ENCODE peak calls at places on chromosomes 3 and 15, in four cellular contexts. One of them, this sample, is unnamed.

GRCh38 chr15:34514251-34514760 is 69.1 kb downstream of the GOLGA8B start:
- DNase-seq in heart left ventricle: peak; percentile 45
- DNase-seq in uterus: peak; percentile 47
- DNase-seq in esophagus squamous epithelium: no peak
- DNase-seq in this sample: peak; percentile 32

GRCh38 chr3:53495518-53496501 is 1.4 kb downstream of the CACNA1D start:
- DNase-seq in uterus: no peak
- DNase-seq in esophagus squamous epithelium: no peak
- DNase-seq in heart left ventricle: no peak
- DNase-seq in this sample: no peak

GRCh38 chr15:57479005-57479404 is 102.7 kb downstream of the CGNL1 start:
- DNase-seq in heart left ventricle: no peak
- DNase-seq in uterus: no peak
- DNase-seq in esophagus squamous epithelium: no peak
- DNase-seq in this sample: no peak

GRCh38 chr3:64316971-64317370 is 91.7 kb upstream of the PRICKLE2 start:
- DNase-seq in esophagus squamous epithelium: no peak
- DNase-seq in uterus: no peak
- DNase-seq in heart left ventricle: no peak
- DNase-seq in this sample: no peak

GRCh38 chr3:149080699-149081091 is 5.6 kb downstream of the HLTF start:
- DNase-seq in heart left ventricle: no peak
- DNase-seq in esophagus squamous epithelium: no peak
- DNase-seq in uterus: no peak
- DNase-seq in this sample: no peak

GRCh38 chr3:124063168-124063909 is 71.4 kb upstream of the ROPN1 start:
- DNase-seq in heart left ventricle: no peak
- DNase-seq in esophagus squamous epithelium: no peak
- DNase-seq in uterus: no peak
- DNase-seq in this sample: no peak

GRCh38 chr3:129070086-129070875 is 9.7 kb downstream of the GP9 start:
- DNase-seq in uterus: no peak
- DNase-seq in esophagus squamous epithelium: no peak
- DNase-seq in heart left ventricle: no peak
- DNase-seq in this sample: no peak

GRCh38 chr15:91496754-91497691 is 356.5 kb upstream of the SLCO3A1 start:
- DNase-seq in esophagus squamous epithelium: no peak
- DNase-seq in uterus: no peak
- DNase-seq in heart left ventricle: no peak
- DNase-seq in this sample: no peak

GRCh38 chr15:74793135-74794028 is 11.5 kb downstream of the CSK start:
- DNase-seq in uterus: no peak
- DNase-seq in esophagus squamous epithelium: no peak
- DNase-seq in heart left ventricle: no peak
- DNase-seq in this sample: peak; percentile 55

GRCh38 chr15:58752716-58753115 is 3.2 kb upstream of the ADAM10 start:
- DNase-seq in esophagus squamous epithelium: no peak
- DNase-seq in heart left ventricle: no peak
- DNase-seq in uterus: no peak
- DNase-seq in this sample: no peak

GRCh38 chr3:8470801-8471200 is 30.8 kb upstream of the LMCD1 start:
- DNase-seq in esophagus squamous epithelium: no peak
- DNase-seq in uterus: no peak
- DNase-seq in heart left ventricle: no peak
- DNase-seq in this sample: no peak

GRCh38 chr3:147408180-147409105 is 722 bp upstream of the ZIC1 start:
- DNase-seq in uterus: no peak
- DNase-seq in esophagus squamous epithelium: no peak
- DNase-seq in heart left ventricle: no peak
- DNase-seq in this sample: no peak

GRCh38 chr3:137171834-137172603 is 214.2 kb downstream of the IL20RB start:
- DNase-seq in esophagus squamous epithelium: no peak
- DNase-seq in uterus: no peak
- DNase-seq in heart left ventricle: no peak
- DNase-seq in this sample: no peak

GRCh38 chr3:112860898-112861297 is 14.2 kb upstream of the CD200R1L start:
- DNase-seq in esophagus squamous epithelium: no peak
- DNase-seq in uterus: no peak
- DNase-seq in heart left ventricle: no peak
- DNase-seq in this sample: no peak

GRCh38 chr3:179146911-179147570 is 1.1 kb upstream of the PIK3CA start:
- DNase-seq in esophagus squamous epithelium: no peak
- DNase-seq in uterus: no peak
- DNase-seq in heart left ventricle: no peak
- DNase-seq in this sample: peak; percentile 51

GRCh38 chr15:88664151-88664778 is 25.4 kb downstream of the ISG20 start:
- DNase-seq in heart left ventricle: no peak
- DNase-seq in uterus: no peak
- DNase-seq in esophagus squamous epithelium: no peak
- DNase-seq in this sample: no peak

GRCh38 chr3:120909602-120909878 is 1.5 kb downstream of the STXBP5L start:
- DNase-seq in esophagus squamous epithelium: no peak
- DNase-seq in heart left ventricle: no peak
- DNase-seq in uterus: no peak
- DNase-seq in this sample: no peak

GRCh38 chr3:185253645-185254410 is at the start of gene EHHADH:
- DNase-seq in esophagus squamous epithelium: no peak
- DNase-seq in heart left ventricle: peak; percentile 88
- DNase-seq in uterus: peak; percentile 44
- DNase-seq in this sample: peak; percentile 62

GRCh38 chr15:22979069-22979698 is 984 bp downstream of the CYFIP1 start:
- DNase-seq in esophagus squamous epithelium: no peak
- DNase-seq in heart left ventricle: peak; percentile 64
- DNase-seq in uterus: no peak
- DNase-seq in this sample: peak; percentile 50

GRCh38 chr3:158140396-158140795 is 30.5 kb downstream of the RSRC1 start:
- DNase-seq in uterus: no peak
- DNase-seq in esophagus squamous epithelium: no peak
- DNase-seq in heart left ventricle: no peak
- DNase-seq in this sample: no peak

GRCh38 chr3:41498847-41499246 is 299.5 kb downstream of the CTNNB1 start:
- DNase-seq in uterus: no peak
- DNase-seq in esophagus squamous epithelium: no peak
- DNase-seq in heart left ventricle: no peak
- DNase-seq in this sample: no peak

GRCh38 chr15:77596821-77597803 is 35.6 kb downstream of the LINGO1 start:
- DNase-seq in esophagus squamous epithelium: no peak
- DNase-seq in heart left ventricle: no peak
- DNase-seq in uterus: no peak
- DNase-seq in this sample: no peak

GRCh38 chr3:13274125-13274873 is 145.8 kb downstream of the NUP210 start:
- DNase-seq in heart left ventricle: no peak
- DNase-seq in uterus: no peak
- DNase-seq in esophagus squamous epithelium: no peak
- DNase-seq in this sample: no peak

DNA sequence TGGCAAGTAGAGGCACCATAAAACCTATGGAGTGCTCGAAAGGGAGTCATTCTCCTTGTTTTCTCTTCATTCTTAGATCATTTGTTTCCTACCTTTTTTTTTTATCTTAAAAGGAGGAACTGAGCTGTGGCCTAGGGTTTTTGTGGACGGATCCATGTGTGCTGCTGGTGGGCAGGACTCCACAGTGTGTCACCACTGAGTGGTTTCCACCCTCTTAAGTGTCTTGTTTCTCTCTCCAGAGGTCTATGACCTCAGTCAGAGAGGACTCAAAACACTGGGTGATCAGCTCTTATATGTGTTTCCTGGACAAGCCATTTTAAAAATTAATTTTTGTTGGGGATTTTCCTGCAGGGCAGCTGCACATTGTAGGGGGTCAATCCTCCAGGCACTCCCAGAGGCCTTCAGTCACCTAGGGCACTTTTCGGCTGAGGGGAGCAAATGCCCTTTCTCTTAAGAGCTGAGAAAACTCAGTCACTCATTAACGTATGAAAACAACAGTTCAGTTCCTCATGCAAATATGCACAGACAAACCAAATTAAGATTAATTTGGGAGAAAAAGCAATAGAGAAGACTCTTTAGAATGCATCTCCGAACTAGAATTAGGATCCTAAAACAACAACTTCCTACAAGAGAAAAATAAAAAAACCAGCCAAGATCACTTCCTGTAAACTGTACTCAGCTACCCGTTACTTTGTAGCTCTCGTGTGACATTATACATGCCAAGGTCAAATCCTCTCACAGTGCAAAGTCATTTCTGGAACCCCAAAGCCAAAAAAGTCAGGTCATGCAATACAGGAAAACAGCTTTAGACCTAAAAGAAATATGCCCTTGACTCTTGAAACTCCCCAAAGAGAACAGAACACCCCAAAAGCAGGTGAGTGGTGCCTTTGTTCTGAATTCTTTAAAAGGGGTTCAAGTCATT is 27.6 kb upstream of the FAM3D start:
- DNase-seq in heart left ventricle: no peak
- DNase-seq in esophagus squamous epithelium: no peak
- DNase-seq in uterus: no peak
- DNase-seq in this sample: no peak
- TF ChIP-seq POLR2A in heart left ventricle: no peak
- TF ChIP-seq POLR2A in esophagus squamous epithelium: no peak
- TF ChIP-seq POLR2A in uterus: no peak
- TF ChIP-seq POLR2A in this sample: no peak

GRCh38 chr15:63043391-63044076 is 987 bp downstream of the TPM1 start:
- DNase-seq in uterus: peak; percentile 27
- DNase-seq in esophagus squamous epithelium: no peak
- DNase-seq in heart left ventricle: peak; percentile 46
- DNase-seq in this sample: no peak
- TF ChIP-seq POLR2A in uterus: no peak
- TF ChIP-seq POLR2A in esophagus squamous epithelium: no peak
- TF ChIP-seq POLR2A in heart left ventricle: no peak
- TF ChIP-seq POLR2A in this sample: peak; percentile 16

DNA sequence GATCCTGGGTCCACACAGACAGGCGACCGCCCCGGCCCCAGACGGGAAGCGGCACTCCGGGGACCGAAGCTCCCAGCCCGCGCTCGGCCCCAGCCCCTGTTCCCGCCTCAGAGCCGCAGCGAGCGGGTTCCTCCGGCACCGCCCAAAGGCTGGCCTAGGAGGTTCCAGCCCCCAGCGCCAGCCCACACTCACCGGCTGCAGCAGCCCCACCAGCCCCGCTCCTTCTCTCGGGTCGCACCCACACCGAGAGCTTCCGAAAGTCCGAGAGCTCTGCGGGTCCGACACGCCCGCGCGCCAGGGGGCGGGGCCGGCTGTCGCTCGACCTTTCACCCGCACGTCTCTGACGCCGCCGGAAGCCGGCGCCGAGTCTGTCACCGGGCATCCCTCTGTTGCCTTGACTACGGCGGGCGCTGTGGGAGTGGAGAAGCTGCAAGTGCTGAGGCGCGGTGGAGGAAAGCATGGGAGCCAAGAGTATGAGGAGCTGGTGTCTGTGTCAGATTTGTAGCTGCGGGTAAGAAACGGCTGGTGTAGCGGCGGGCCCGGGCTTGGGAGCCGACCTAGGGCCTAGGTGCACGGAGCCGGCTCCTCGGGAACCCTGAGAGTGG is at the start of the genes EFL1 and SAXO2:
- DNase-seq in uterus: peak; percentile 82
- DNase-seq in heart left ventricle: peak; percentile 91
- DNase-seq in esophagus squamous epithelium: peak; percentile 79
- DNase-seq in this sample: peak; percentile 46
- TF ChIP-seq POLR2A in uterus: peak; percentile 32
- TF ChIP-seq POLR2A in heart left ventricle: no peak
- TF ChIP-seq POLR2A in esophagus squamous epithelium: peak; percentile 40
- TF ChIP-seq POLR2A in this sample: peak; percentile 67

GRCh38 chr3:197281849-197282248 is 16.6 kb downstream of the DLG1 start:
- DNase-seq in esophagus squamous epithelium: no peak
- DNase-seq in uterus: no peak
- DNase-seq in heart left ventricle: no peak
- DNase-seq in this sample: no peak
- TF ChIP-seq POLR2A in esophagus squamous epithelium: no peak
- TF ChIP-seq POLR2A in uterus: no peak
- TF ChIP-seq POLR2A in heart left ventricle: no peak
- TF ChIP-seq POLR2A in this sample: no peak

DNA sequence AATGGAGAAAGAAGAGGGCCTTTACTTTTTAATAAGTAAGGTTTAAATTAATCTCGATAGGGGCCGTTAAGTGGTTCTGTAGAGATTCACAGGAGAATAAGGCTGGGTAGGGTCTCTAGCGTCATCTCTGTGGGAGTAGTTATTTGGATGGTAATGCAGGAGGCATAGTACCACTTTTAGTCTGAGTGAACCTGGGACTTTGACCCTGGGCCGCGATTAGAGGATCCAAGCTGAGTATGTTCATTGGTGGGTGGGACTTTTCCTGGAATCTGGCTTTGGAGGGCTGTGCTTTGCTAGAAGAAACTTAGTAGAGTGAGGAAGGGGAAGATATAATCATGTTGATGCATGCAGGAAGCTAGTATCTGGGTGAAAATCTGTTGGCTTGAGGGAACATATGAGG is 4.0 kb downstream of the LPP start:
- DNase-seq in uterus: no peak
- DNase-seq in esophagus squamous epithelium: no peak
- DNase-seq in heart left ventricle: no peak
- DNase-seq in this sample: no peak
- TF ChIP-seq POLR2A in uterus: no peak
- TF ChIP-seq POLR2A in esophagus squamous epithelium: no peak
- TF ChIP-seq POLR2A in heart left ventricle: no peak
- TF ChIP-seq POLR2A in this sample: no peak

DNA sequence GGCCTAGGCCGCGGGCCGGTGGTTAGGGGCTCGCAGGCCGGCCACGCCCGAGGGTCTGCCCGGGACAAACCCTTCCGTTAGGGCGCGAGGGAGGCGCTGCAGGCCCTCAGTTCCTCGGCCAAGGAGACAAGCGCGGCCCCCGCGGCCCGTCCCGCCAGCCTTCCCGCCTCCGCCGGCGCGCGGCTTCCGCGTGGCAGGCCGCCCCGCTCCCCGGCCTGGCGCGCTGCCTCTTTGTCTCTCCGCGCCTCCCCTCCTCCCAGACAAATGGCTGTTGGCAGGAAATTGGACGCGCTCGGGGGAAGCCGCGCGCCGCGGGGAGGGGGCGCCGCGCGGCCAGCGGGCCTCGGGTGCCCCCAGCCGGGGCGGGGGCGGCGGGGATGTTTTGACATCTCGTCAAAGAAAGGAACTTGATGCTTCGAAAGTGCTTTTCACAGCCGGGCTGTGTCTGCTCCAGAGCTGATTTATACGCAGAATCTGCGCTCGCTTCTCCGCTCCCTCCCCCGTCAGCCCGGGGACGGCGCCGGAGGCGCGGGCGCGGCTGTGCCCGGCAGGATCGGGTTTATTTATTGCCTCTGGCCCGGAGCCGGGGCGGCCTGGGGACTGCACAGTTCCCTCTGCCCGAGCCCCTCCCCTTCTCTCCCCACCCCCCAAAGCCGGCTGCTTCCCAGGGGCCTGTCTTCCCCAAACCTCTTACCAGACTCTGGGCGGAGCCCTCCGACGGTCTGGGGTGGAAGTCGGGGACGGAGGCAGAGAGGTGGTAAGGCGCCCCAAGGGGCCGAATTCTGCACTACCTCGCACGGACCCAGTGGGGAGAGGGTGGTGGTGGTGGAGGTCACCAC is 20.8 kb downstream of the SHF start:
- DNase-seq in esophagus squamous epithelium: peak; percentile 53
- DNase-seq in heart left ventricle: peak; percentile 91
- DNase-seq in uterus: peak; percentile 89
- DNase-seq in this sample: peak; percentile 92
- TF ChIP-seq POLR2A in esophagus squamous epithelium: peak; percentile 53
- TF ChIP-seq POLR2A in heart left ventricle: no peak
- TF ChIP-seq POLR2A in uterus: peak; percentile 48
- TF ChIP-seq POLR2A in this sample: no peak